ENCODE peak calls at places on chromosomes 2 and 18, in four cellular contexts. G is activated CD4-positive, alpha-beta T cell treated with anti-CD3 and anti-CD28 coated beads, Interleukin-2, amount 50 U/mL, for 1 hour; F is endothelial cell of umbilical vein; J is Caki2. Q is an unnamed sample.
A peak's percentile ranks its signal among the peaks of the same experiment; 100 is the strongest.

GRCh38 chr2:188788621-188789020 is 185.6 kb upstream of the COL3A1 start:
- DNase-seq in G (no peak), F (peak; percentile 91), J (peak; percentile 51), Q (no peak)

GRCh38 chr2:24050041-24050655 is 607 bp downstream of the FKBP1B start:
- DNase-seq in G (no peak), J (no peak), F (peak; percentile 21), Q (peak; percentile 76)

GRCh38 chr2:227472265-227473018 is 486 bp downstream of the AGFG1 start:
- DNase-seq in J (no peak), F (peak; percentile 33), G (peak; percentile 34), Q (peak; percentile 77)

GRCh38 chr18:36012891-36013290 is 40.4 kb downstream of the RMP24 start:
- DNase-seq in G (no peak), F (no peak), J (no peak), Q (no peak)

GRCh38 chr18:12377556-12378553 is 828 bp upstream of the AFG3L2 start:
- DNase-seq in G (no peak), F (no peak), J (peak; percentile 97), Q (no peak)

GRCh38 chr18:12304351-12305210 is 3.5 kb upstream of the TUBB6 start:
- DNase-seq in J (no peak), G (no peak), F (no peak), Q (peak; percentile 57)

GRCh38 chr2:239165206-239165831 is 235.5 kb downstream of the HDAC4 start:
- DNase-seq in G (no peak), J (no peak), F (no peak), Q (peak; percentile 51)

GRCh38 chr2:217887841-217888665 is 114.7 kb downstream of the TNS1 start:
- DNase-seq in J (no peak), F (peak; percentile 79), G (no peak), Q (peak; percentile 89)

GRCh38 chr2:37119182-37119581 is 34.9 kb downstream of the GPATCH11 start:
- DNase-seq in J (peak; percentile 13), G (no peak), F (no peak), Q (no peak)

GRCh38 chr2:48112911-48113687 is 206.8 kb upstream of the FBXO11 start:
- DNase-seq in G (no peak), F (no peak), J (peak; percentile 7), Q (no peak)

GRCh38 chr2:174787485-174788205 is 23.4 kb upstream of the CHRNA1 start:
- DNase-seq in J (peak; percentile 35), G (no peak), F (peak; percentile 30), Q (no peak)

GRCh38 chr2:85131116-85131515 is 2.1 kb upstream of the TCF7L1 start:
- DNase-seq in G (no peak), F (peak; percentile 46), J (no peak), Q (no peak)

GRCh38 chr2:142944721-142945120 is 67.3 kb downstream of the KYNU start:
- DNase-seq in F (no peak), G (no peak), J (no peak), Q (no peak)

GRCh38 chr2:39573276-39573675 is 92.4 kb upstream of the TMEM178A start:
- DNase-seq in G (no peak), J (no peak), F (no peak), Q (no peak)

GRCh38 chr2:224922142-224922727 is 120.0 kb downstream of the DOCK10 start:
- DNase-seq in F (no peak), J (no peak), G (no peak), Q (no peak)

GRCh38 chr2:5070257-5070656 is 621.9 kb upstream of the SOX11 start:
- DNase-seq in G (no peak), F (no peak), J (peak; percentile 68), Q (no peak)

GRCh38 chr2:237885931-237886701 is 26.7 kb downstream of the RAMP1 start:
- DNase-seq in G (no peak), F (no peak), J (no peak), Q (peak; percentile 90)

GRCh38 chr2:222686086-222686750 is 14.8 kb downstream of the MOGAT1 start:
- DNase-seq in G (no peak), F (peak; percentile 53), J (no peak), Q (no peak)

GRCh38 chr2:40213071-40213470 is 238.8 kb downstream of the SLC8A1 start:
- DNase-seq in G (no peak), J (no peak), F (peak; percentile 22), Q (no peak)

GRCh38 chr2:207224391-207224790 is 58.6 kb upstream of the KLF7 start:
- DNase-seq in J (no peak), F (no peak), G (no peak), Q (no peak)

Q was measured in cardiac septum.